ENCODE peak calls at places on chromosomes 4 and X, in seven cellular contexts. F, T, Z, N, V, E and M are unnamed samples.

GRCh38 chr4:168059251-168059650 is 33.1 kb upstream of the ANXA10 start:
- DNase-seq in F (no peak), T (no peak), Z (no peak), N (no peak), V (no peak), E (no peak), M (no peak)

GRCh38 chrX:9494806-9495205 is 29.9 kb downstream of the TBL1X start:
- DNase-seq in F (no peak), T (no peak), Z (no peak), N (no peak), V (peak; percentile 43), E (no peak), M (no peak)

GRCh38 chrX:154546354-154547244 is at the start of gene G6PD:
- DNase-seq in F (no peak), T (no peak), Z (peak; percentile 87), N (peak; percentile 69), V (peak; percentile 84), E (peak; percentile 65), M (peak; percentile 81)

GRCh38 chr4:54942735-54943134 is 182.7 kb downstream of the KDR start:
- DNase-seq in F (no peak), T (no peak), Z (no peak), N (no peak), V (no peak), E (no peak), M (peak; percentile 35)

GRCh38 chr4:27357283-27357682 is 496.6 kb downstream of the STIM2 start:
- DNase-seq in F (no peak), T (no peak), Z (no peak), N (no peak), V (peak; percentile 13), E (no peak), M (no peak)

GRCh38 chr4:184408021-184408710 is 66.2 kb downstream of the IRF2 start:
- DNase-seq in F (no peak), T (no peak), Z (peak; percentile 62), N (no peak), V (no peak), E (no peak), M (no peak)

GRCh38 chrX:55450259-55450658 is 1.7 kb upstream of the MAGEH1 start:
- DNase-seq in F (no peak), T (no peak), Z (peak; percentile 33), N (no peak), V (peak; percentile 16), E (no peak), M (no peak)

GRCh38 chr4:184288451-184289178 is 70.9 kb upstream of the ENPP6 start:
- DNase-seq in F (no peak), T (no peak), Z (no peak), N (no peak), V (no peak), E (peak; percentile 43), M (no peak)

GRCh38 chr4:143294710-143295109 is 42.0 kb upstream of the GAB1 start:
- DNase-seq in F (no peak), T (no peak), Z (no peak), N (no peak), V (no peak), E (no peak), M (no peak)

GRCh38 chrX:71493111-71493613 is 39.7 kb upstream of the OGT start:
- DNase-seq in F (no peak), T (no peak), Z (no peak), N (peak; percentile 2), V (no peak), E (no peak), M (no peak)

GRCh38 chrX:29066516-29066915 is 479.3 kb downstream of the IL1RAPL1 start:
- DNase-seq in F (no peak), T (no peak), Z (no peak), N (no peak), V (no peak), E (no peak), M (no peak)

GRCh38 chr4:114597410-114598115 is 1.0 kb upstream of the UGT8 start:
- DNase-seq in F (peak; percentile 20), T (no peak), Z (peak; percentile 13), N (peak; percentile 41), V (no peak), E (no peak), M (no peak)

GRCh38 chr4:7206856-7207567 is 14.7 kb downstream of the SORCS2 start:
- DNase-seq in F (peak; percentile 74), T (peak; percentile 94), Z (peak; percentile 69), N (peak; percentile 30), V (peak; percentile 89), E (peak; percentile 83), M (no peak)

GRCh38 chr4:83516042-83516772 is 19.7 kb upstream of the GPAT3 start:
- DNase-seq in F (no peak), T (no peak), Z (no peak), N (no peak), V (no peak), E (no peak), M (no peak)

GRCh38 chr4:47528651-47529050 is 43.6 kb downstream of the ATP10D start:
- DNase-seq in F (no peak), T (no peak), Z (no peak), N (no peak), V (no peak), E (no peak), M (no peak)

GRCh38 chrX:154991039-154991438 is 31.5 kb downstream of the F8 start:
- DNase-seq in F (no peak), T (no peak), Z (no peak), N (no peak), V (no peak), E (no peak), M (no peak)

GRCh38 chr4:1403591-1404572 is 2.4 kb downstream of the NKX1-1 start:
- DNase-seq in F (no peak), T (peak; percentile 74), Z (no peak), N (no peak), V (peak; percentile 5), E (peak; percentile 16), M (no peak)

GRCh38 chrX:143437439-143437838 is 79.8 kb downstream of the SPANXN3 start:
- DNase-seq in F (no peak), T (no peak), Z (peak; percentile 45), N (no peak), V (peak; percentile 8), E (no peak), M (no peak)
- TF ChIP-seq CTCF in F (no peak), T (peak; percentile 28), Z (peak; percentile 58), N (peak; percentile 25), V (peak; percentile 48), E (no peak), M (no peak)

GRCh38 chr4:88029556-88029955 is 22.1 kb downstream of the PKD2 start:
- DNase-seq in F (no peak), T (no peak), Z (no peak), N (no peak), V (no peak), E (no peak), M (no peak)

GRCh38 chr4:88030565-88031310 is 23.3 kb downstream of the PKD2 start:
- DNase-seq in F (no peak), T (no peak), Z (no peak), N (no peak), V (no peak), E (no peak), M (no peak)

GRCh38 chr4:88027611-88028608 is 20.5 kb downstream of the PKD2 start:
- DNase-seq in F (no peak), T (no peak), Z (no peak), N (no peak), V (peak; percentile 40), E (no peak), M (no peak)

GRCh38 chr4:88033309-88033708 is 25.9 kb downstream of the PKD2 start:
- DNase-seq in F (no peak), T (no peak), Z (peak; percentile 69), N (peak; percentile 52), V (peak; percentile 80), E (no peak), M (no peak)

GRCh38 chr4:88028961-88029360 is 21.5 kb downstream of the PKD2 start:
- DNase-seq in F (no peak), T (no peak), Z (no peak), N (no peak), V (no peak), E (no peak), M (no peak)
- H3K27ac ChIP-seq in F (peak overlapping the region; percentile 82), T (no peak overlapping the region), Z (no peak overlapping the region), N (no peak overlapping the region), V (peak overlapping the region; percentile 63), E (no peak overlapping the region), M (no peak overlapping the region)

GRCh38 chrX:347351-348117 is 28.9 kb upstream of the GTPBP6 start:
- DNase-seq in F (no peak), T (peak; percentile 72), Z (no peak), N (no peak), V (no peak), E (no peak), M (no peak)

GRCh38 chrX:345020-345925 is 26.7 kb upstream of the GTPBP6 start:
- DNase-seq in F (no peak), T (peak; percentile 73), Z (no peak), N (no peak), V (no peak), E (no peak), M (no peak)

GRCh38 chrX:341541-342101 is 23.0 kb upstream of the GTPBP6 start:
- DNase-seq in F (no peak), T (peak; percentile 55), Z (no peak), N (no peak), V (no peak), E (no peak), M (no peak)

GRCh38 chrX:346034-346813 is 27.6 kb upstream of the GTPBP6 start:
- DNase-seq in F (no peak), T (peak; percentile 74), Z (no peak), N (no peak), V (no peak), E (no peak), M (no peak)

GRCh38 chrX:344371-344901 is 25.8 kb upstream of the GTPBP6 start:
- DNase-seq in F (no peak), T (peak; percentile 65), Z (no peak), N (no peak), V (no peak), E (no peak), M (no peak)
- H3K9me3 ChIP-seq in F (no peaks in the 10 kb centered on the region), T (no peaks in the 10 kb centered on the region), Z (no peaks in the 10 kb centered on the region), N (no peaks in the 10 kb centered on the region), V (no peaks in the 10 kb centered on the region), E (no peaks in the 10 kb centered on the region), M (no peaks in the 10 kb centered on the region)

GRCh38 chrX:40072246-40072645 is 25.5 kb downstream of the BCOR start:
- DNase-seq in F (no peak), T (no peak), Z (no peak), N (no peak), V (no peak), E (no peak), M (no peak)

GRCh38 chrX:40066700-40067099 is 31.1 kb downstream of the BCOR start:
- DNase-seq in F (no peak), T (no peak), Z (no peak), N (no peak), V (no peak), E (no peak), M (no peak)

GRCh38 chrX:40065291-40066046 is 32.3 kb downstream of the BCOR start:
- DNase-seq in F (no peak), T (no peak), Z (no peak), N (no peak), V (no peak), E (no peak), M (no peak)

GRCh38 chrX:40064055-40064597 is 33.6 kb downstream of the BCOR start:
- DNase-seq in F (no peak), T (no peak), Z (no peak), N (no peak), V (no peak), E (no peak), M (no peak)

DNA sequence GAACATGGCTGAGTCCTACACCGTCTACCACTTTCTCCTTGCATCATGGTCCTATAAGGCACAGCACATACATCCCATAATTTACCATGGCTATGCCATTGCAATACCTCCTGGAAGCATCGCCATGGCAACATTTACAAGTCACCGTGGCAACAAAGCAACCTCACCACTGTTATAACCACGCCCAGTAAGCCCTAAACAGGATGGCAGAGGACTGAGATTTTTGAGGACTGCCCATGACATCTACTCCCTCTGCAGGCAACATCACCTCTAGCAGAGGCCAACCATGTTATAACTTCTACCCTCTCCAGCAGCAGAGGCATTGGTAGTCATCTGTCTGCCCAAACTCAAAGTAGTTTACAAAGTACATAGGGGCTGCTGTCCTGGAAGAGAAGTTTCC is 29.7 kb downstream of the BCOR start:
- DNase-seq in F (no peak), T (no peak), Z (no peak), N (no peak), V (no peak), E (no peak), M (no peak)
- TF ChIP-seq CTCF in F (no peak), T (no peak), Z (no peak), N (no peak), V (no peak), E (no peak), M (no peak)